ENCODE peak calls at places on chromosomes 2 and 18, in six cellular contexts. B is endothelial cell of umbilical vein, H is A549, S is HepG2, C is K562, L is GM12878. Z is an unnamed sample.

GRCh38 chr18:68507781-68508180 is 207.1 kb downstream of the TMX3 start:
- DNase-seq in L (no peak), C (no peak), H (no peak), B (no peak), S (no peak), Z (no peak)

GRCh38 chr2:61249521-61250071 is 87.6 kb downstream of the C2orf74 start:
- DNase-seq in S (no peak), C (no peak), B (no peak), H (no peak), L (no peak), Z (no peak)

GRCh38 chr2:159807183-159808037 is 9.4 kb upstream of the CD302 start:
- DNase-seq in B (peak; percentile 69), H (peak; percentile 57), C (peak; percentile 75), S (peak; percentile 76), L (no peak), Z (peak; percentile 74)

GRCh38 chr2:8455236-8456148 is 226.4 kb upstream of the ID2 start:
- DNase-seq in B (no peak), H (no peak), L (no peak), C (no peak), S (no peak), Z (no peak)

GRCh38 chr2:33291278-33292013 is 185.0 kb upstream of the RASGRP3 start:
- DNase-seq in C (no peak), H (peak; percentile 79), L (no peak), B (peak; percentile 99), S (peak; percentile 52), Z (no peak)

GRCh38 chr18:36067118-36067957 is at the start of gene RPRD1A:
- DNase-seq in B (peak; percentile 97), S (peak; percentile 88), C (peak; percentile 99), H (peak; percentile 87), L (peak; percentile 81), Z (peak; percentile 95)

GRCh38 chr2:211503856-211504255 is 947.5 kb downstream of the CPS1 start:
- DNase-seq in L (no peak), H (no peak), C (peak; percentile 0), B (no peak), S (no peak), Z (peak; percentile 14)

GRCh38 chr2:128641421-128642095 is 322.9 kb upstream of the HS6ST1 start:
- DNase-seq in S (no peak), B (no peak), L (no peak), H (no peak), C (no peak), Z (no peak)

GRCh38 chr18:2963048-2963447 is 49.9 kb downstream of the LPIN2 start:
- DNase-seq in B (no peak), L (no peak), H (no peak), C (no peak), S (no peak), Z (no peak)

GRCh38 chr18:2959341-2959740 is 53.6 kb downstream of the LPIN2 start:
- DNase-seq in H (no peak), C (no peak), B (no peak), S (no peak), L (no peak), Z (no peak)

GRCh38 chr18:2960983-2961696 is 51.8 kb downstream of the LPIN2 start:
- DNase-seq in B (no peak), C (no peak), L (no peak), S (no peak), H (no peak), Z (no peak)

GRCh38 chr18:2964349-2965010 is 48.5 kb downstream of the LPIN2 start:
- DNase-seq in S (no peak), B (no peak), C (no peak), H (no peak), L (no peak), Z (no peak)

DNA sequence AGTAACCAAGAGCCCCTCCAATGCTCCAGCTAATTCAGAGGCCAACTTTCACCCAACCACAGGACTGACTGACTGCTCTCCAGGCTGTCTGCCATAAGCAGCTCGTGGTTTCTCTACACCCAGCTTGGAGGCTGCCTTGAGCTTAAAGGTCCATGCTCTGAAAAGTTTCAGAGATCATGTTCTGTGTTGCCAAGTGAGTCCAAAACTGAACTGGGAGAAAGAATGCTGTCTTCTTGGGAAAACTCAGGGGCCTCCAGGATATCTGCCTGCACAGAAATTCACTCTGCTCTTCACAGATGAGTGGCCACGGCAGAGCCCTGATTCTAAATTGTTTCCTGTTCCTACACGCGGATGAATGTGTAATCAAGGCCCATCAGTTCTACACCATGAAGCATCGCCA is 51.1 kb downstream of the LPIN2 start:
- DNase-seq in H (no peak), L (no peak), C (no peak), B (no peak), S (no peak), Z (peak; percentile 52)
- TF ChIP-seq MYC in H (no peak), L (no peak), C (no peak), B (no peak), S (no peak), Z (no peak)

GRCh38 chr18:23237524-23238151 is 102.4 kb downstream of the CABLES1 start:
- DNase-seq in S (no peak), C (no peak), B (peak; percentile 84), H (no peak), L (peak; percentile 81), Z (no peak)
- TF ChIP-seq MYC in S (no peak), C (no peak), B (no peak), H (no peak), L (no peak), Z (no peak)

DNA sequence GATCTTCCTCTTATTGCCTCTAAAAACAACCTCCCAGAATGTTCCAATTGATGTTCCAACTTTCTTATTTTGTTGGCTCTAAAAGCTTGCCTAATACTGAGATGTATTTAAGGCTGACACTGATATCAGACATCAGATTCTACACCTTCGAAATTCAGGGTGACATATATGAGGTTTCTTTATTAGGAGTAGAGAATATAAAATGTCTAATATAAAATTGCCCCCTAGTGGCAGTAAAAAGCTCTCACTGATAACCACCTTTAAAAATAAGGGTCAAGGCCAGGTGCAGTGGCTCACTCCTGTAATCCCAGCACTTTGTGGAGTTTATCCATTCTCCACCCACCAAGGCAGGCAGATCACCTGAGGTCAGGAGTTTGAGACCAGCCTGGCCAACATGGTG is 789.7 kb upstream of the SLC39A10 start:
- DNase-seq in C (peak; percentile 1), L (no peak), B (peak; percentile 47), S (no peak), H (no peak), Z (peak; percentile 18)
- TF ChIP-seq MYC in C (no peak), L (no peak), B (no peak), S (no peak), H (no peak), Z (no peak)

GRCh38 chr2:231359484-231359883 is 36.0 kb upstream of the B3GNT7 start:
- DNase-seq in B (no peak), S (no peak), C (no peak), L (no peak), H (no peak), Z (peak; percentile 45)
- TF ChIP-seq MYC in B (no peak), S (no peak), C (no peak), L (no peak), H (no peak), Z (no peak)

DNA sequence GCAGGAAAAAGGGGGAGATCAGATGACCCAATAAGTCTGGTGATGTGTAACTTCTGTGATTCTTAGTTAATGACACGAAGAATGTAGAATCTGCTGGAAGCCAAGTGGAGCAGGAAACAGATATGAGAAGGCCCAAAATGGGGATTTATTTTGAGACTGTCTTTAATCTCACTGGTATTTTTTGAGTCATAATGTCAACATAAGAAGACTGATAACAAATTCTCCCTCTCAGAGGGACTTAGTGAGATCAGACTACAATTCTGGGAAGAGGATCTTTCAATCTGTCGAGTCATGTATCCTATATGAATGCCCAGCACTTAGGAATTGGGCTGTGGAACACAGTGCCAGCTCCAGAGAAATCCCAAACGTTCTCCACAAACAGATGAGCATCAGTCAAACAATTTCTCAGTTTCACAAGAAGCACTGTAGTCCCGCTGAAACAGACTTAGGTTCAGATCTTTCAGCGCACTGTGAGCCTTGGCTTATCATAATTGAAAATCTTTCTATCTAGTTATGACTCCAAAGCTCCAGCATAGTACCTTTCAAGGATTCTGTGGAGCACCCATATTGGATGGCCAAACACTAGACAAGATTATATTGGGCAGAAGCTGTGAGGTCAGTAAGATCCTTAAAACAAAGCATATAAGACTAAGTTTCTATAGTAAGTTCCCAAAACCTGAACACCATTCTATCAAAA is 738.2 kb downstream of the LRP1B start:
- DNase-seq in H (peak; percentile 10), B (peak; percentile 62), S (peak; percentile 42), L (no peak), C (no peak), Z (no peak)
- TF ChIP-seq MYC in H (no peak), B (no peak), S (no peak), L (no peak), C (no peak), Z (no peak)

GRCh38 chr2:112615051-112615450 is 30.6 kb downstream of the CHCHD5 start:
- DNase-seq in L (no peak), S (no peak), B (no peak), H (no peak), C (no peak), Z (no peak)

GRCh38 chr2:112614201-112614840 is 29.9 kb downstream of the CHCHD5 start:
- DNase-seq in B (no peak), H (no peak), C (peak; percentile 34), S (peak; percentile 28), L (no peak), Z (no peak)
- TF ChIP-seq MYC in B (no peak), H (no peak), C (no peak), S (no peak), L (no peak), Z (no peak)

GRCh38 chr2:26985807-26986206 is 15.4 kb downstream of the MAPRE3 start:
- DNase-seq in C (no peak), S (no peak), L (no peak), B (no peak), H (no peak), Z (no peak)

GRCh38 chr2:26986576-26986975 is 16.1 kb downstream of the MAPRE3 start:
- DNase-seq in S (no peak), C (no peak), B (no peak), L (no peak), H (no peak), Z (no peak)

GRCh38 chr2:26988165-26988879 is 17.9 kb downstream of the MAPRE3 start:
- DNase-seq in H (no peak), L (no peak), C (no peak), B (no peak), S (no peak), Z (peak; percentile 26)

GRCh38 chr2:26991717-26992116 is 21.3 kb downstream of the MAPRE3 start:
- DNase-seq in L (no peak), S (peak; percentile 53), B (no peak), H (no peak), C (no peak), Z (no peak)

DNA sequence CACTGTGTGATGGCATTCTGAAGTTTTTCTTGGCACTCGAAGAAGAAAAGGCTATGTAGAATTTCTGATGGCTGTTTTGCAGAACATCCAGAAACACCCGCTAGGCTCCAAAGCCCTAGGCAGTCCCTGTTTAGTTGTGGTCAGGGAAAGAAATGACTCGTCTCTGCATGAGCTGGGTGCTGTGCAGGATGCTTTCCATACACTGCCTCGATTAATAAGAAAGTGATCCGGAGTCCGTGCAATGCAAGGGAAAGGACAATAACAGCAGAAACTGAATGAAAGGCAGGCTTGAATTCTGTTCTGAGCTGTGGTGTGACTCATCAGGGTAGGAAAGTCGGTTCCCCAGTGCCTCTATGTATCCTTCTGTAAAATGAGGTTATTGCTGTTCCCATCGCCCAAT is 18.7 kb downstream of the MAPRE3 start:
- DNase-seq in H (no peak), C (no peak), B (no peak), S (no peak), L (no peak), Z (no peak)
- TF ChIP-seq MYC in H (no peak), C (no peak), B (no peak), S (no peak), L (no peak), Z (no peak)

Z was measured in NB4.